ENCODE peak calls at places on chromosomes 11 and 22, in four cellular contexts. Y is lung, R is left ventricle myocardium inferior, C is AG04450. J is an unnamed sample.

GRCh38 chr11:132718711-132719641 is 813.3 kb downstream of the OPCML start:
- DNase-seq in Y (no peak), R (no peak), C (no peak), J (peak; percentile 1)

GRCh38 chr11:101456812-101457211 is 127.0 kb downstream of the TRPC6 start:
- DNase-seq in Y (no peak), R (no peak), C (no peak), J (no peak)

GRCh38 chr11:94034207-94034606 is 13.1 kb downstream of the HEPHL1 start:
- DNase-seq in Y (peak; percentile 4), R (no peak), C (no peak), J (no peak)

GRCh38 chr22:45889093-45889538 is 87.8 kb downstream of the WNT7B start:
- DNase-seq in Y (no peak), R (peak; percentile 12), C (no peak), J (no peak)

GRCh38 chr11:12140186-12140938 is 30.0 kb downstream of the MICAL2 start:
- DNase-seq in Y (no peak), R (no peak), C (no peak), J (no peak)

GRCh38 chr11:334264-335033 is 13.8 kb upstream of the IFITM3 start:
- DNase-seq in Y (no peak), R (no peak), C (no peak), J (no peak)

GRCh38 chr22:44920183-44920582 is 89.6 kb downstream of the PHF21B start:
- DNase-seq in Y (no peak), R (peak; percentile 5), C (no peak), J (no peak)

GRCh38 chr22:22590136-22590891 is 31.2 kb upstream of the PRAME start:
- DNase-seq in Y (no peak), R (no peak), C (no peak), J (no peak)

GRCh38 chr11:122186439-122187080 is 70.5 kb upstream of the BLID start:
- DNase-seq in Y (no peak), R (no peak), C (peak; percentile 86), J (peak; percentile 96)

GRCh38 chr11:2700415-2701211 is 819 bp upstream of the KCNQ1OT1 start:
- DNase-seq in Y (peak; percentile 72), R (peak; percentile 73), C (no peak), J (no peak)

GRCh38 chr22:49827853-49828598 is at the start of gene BRD1:
- DNase-seq in Y (no peak), R (peak; percentile 70), C (peak; percentile 16), J (no peak)

GRCh38 chr11:22922672-22923071 is 62.4 kb upstream of the CCDC179 start:
- DNase-seq in Y (no peak), R (no peak), C (no peak), J (no peak)

GRCh38 chr11:36775157-36775556 is 177.1 kb upstream of the RAG2 start:
- DNase-seq in Y (no peak), R (no peak), C (no peak), J (no peak)

GRCh38 chr11:129862123-129862522 is 33.3 kb downstream of the NFRKB start:
- DNase-seq in Y (no peak), R (no peak), C (no peak), J (no peak)
- TF ChIP-seq CTCF in Y (no peak), R (no peak), C (no peak), J (no peak)

DNA sequence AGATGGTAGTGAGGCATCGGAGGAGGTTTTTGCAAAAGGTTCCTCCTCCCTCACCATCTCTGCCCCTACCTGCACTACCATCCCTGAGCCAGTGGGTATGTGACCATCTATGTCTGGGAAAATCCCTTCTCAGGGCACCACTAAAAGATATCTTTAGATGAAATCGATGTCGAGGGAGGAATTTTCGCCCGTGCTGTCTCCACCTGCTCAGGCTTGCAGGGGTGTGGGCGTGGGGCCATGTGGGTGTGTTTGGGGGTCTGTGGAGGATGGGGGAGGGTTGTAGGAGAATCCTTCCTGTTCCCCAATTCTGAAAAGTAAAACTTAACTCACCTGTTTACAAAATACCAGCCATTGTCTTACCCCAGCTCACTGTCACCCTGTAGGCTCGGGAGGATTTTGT is 12.4 kb downstream of the MPPED1 start:
- DNase-seq in Y (no peak), R (no peak), C (no peak), J (no peak)
- H3K4me3 ChIP-seq in Y (no peak overlapping the region), R (no peak overlapping the region), C (no peak overlapping the region), J (no peak overlapping the region)

GRCh38 chr11:8087185-8087584 is 6.2 kb downstream of the TUB start:
- DNase-seq in Y (no peak), R (no peak), C (no peak), J (no peak)
- TF ChIP-seq CTCF in Y (no peak), R (peak; percentile 37), C (peak; percentile 25), J (peak; percentile 25)

GRCh38 chr22:24683671-24684070 is 80.7 kb downstream of the GGT1 start:
- DNase-seq in Y (no peak), R (no peak), C (peak; percentile 39), J (peak; percentile 10)

GRCh38 chr22:24686280-24686679 is 83.3 kb downstream of the GGT1 start:
- DNase-seq in Y (no peak), R (no peak), C (no peak), J (no peak)

GRCh38 chr22:24688294-24688693 is 85.3 kb downstream of the GGT1 start:
- DNase-seq in Y (no peak), R (no peak), C (no peak), J (no peak)

GRCh38 chr22:24681236-24681635 is 78.2 kb downstream of the GGT1 start:
- DNase-seq in Y (no peak), R (no peak), C (peak; percentile 56), J (peak; percentile 7)

DNA sequence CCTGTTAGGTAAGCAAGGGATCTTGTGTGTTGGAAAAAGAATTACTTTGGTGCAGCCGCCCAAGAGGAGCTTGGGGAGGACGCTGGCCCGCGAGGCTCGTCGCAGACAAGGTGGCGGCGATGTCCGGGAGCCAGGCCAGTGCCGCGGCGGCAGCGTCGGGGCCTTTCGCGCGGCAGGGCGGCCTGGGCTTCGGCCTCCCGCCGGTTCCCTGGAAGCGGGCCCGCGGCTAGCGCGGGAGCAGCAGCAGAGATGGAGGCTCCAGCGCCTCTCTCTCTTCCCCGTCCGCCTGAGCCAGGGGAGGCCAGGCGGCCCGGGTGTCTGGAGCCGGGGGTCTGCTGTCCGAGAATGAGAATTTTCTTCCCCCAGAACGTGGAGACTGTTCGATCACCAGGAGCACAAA is 82.8 kb downstream of the GGT1 start:
- DNase-seq in Y (no peak), R (peak; percentile 36), C (no peak), J (no peak)
- H3K4me3 ChIP-seq in Y (no peak overlapping the region), R (peak overlapping the region; percentile 47), C (peak overlapping the region; percentile 51), J (no peak overlapping the region)

GRCh38 chr11:9121397-9121796 is 30.0 kb upstream of the SCUBE2 start:
- DNase-seq in Y (no peak), R (no peak), C (no peak), J (no peak)

GRCh38 chr11:9118277-9118676 is 26.9 kb upstream of the SCUBE2 start:
- DNase-seq in Y (no peak), R (no peak), C (no peak), J (no peak)

GRCh38 chr11:9125185-9125886 is 33.9 kb upstream of the SCUBE2 start:
- DNase-seq in Y (no peak), R (no peak), C (no peak), J (no peak)

GRCh38 chr11:9123595-9124304 is 32.4 kb upstream of the SCUBE2 start:
- DNase-seq in Y (no peak), R (no peak), C (no peak), J (no peak)

GRCh38 chr11:9120659-9121350 is 29.4 kb upstream of the SCUBE2 start:
- DNase-seq in Y (no peak), R (no peak), C (no peak), J (no peak)
- TF ChIP-seq CTCF in Y (no peak), R (peak; percentile 24), C (peak; percentile 38), J (peak; percentile 21)

DNA sequence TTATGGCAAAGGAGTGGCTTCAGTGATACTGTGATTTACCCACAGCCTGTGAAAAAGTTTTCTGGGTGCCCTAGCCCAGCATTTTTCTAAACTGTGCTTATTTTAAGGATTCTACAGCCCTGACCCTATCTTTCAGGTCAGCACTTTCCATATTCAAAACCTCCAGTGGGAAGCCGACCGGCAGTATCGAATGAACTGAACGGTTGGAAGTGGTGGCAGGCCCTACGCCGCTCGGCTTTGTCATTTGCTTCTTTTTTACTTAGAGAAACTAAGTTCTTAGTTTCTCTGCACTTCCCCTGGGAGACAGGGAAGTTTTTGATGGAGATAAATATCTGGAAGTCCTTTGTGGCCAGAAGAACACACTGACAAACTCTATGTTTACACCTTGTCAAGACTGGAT is 994 bp downstream of the GLB1L2 start:
- DNase-seq in Y (no peak), R (no peak), C (no peak), J (no peak)
- H3K4me3 ChIP-seq in Y (no peak overlapping the region), R (peak overlapping the region; percentile 67), C (no peak overlapping the region), J (no peak overlapping the region)

DNA sequence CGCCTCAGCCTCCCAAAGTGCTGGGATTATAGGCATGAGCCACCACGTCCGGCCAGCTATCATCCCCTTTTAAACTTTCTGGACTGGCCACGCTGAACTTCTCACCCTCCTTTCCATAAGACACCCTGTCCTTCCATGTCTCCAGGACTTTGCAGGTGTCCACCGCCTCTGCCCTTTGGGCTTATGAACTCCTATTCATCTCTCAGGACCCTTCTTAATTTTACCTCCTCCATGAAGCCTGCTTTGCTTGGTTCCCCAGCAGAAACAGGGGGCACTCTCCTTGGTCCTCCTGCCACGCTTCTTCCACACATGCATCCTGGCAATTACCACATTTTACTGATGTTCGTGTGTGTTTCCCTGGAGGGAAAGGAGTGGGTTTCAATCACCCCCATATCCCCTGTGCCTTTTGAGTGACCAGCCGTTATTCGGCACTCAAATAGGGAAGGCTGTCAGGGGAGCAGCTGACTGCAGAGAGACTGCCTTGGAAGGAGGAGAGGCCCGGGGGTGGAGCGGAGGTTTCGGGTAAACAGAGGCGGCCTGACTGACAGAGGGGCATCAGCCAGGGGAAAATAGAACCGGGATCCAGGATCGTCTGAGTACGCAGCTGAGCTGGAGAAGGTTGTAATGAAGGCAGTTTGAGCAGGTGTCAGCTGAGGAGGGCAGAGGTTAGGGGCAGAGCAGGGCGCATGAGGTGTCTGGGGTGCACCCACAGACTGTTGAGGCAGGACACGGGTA is 27.1 kb upstream of the CHKA start:
- DNase-seq in Y (no peak), R (no peak), C (no peak), J (no peak)
- TF ChIP-seq CTCF in Y (no peak), R (no peak), C (no peak), J (no peak)

GRCh38 chr11:76159983-76160661 is 46.2 kb downstream of the WNT11 start:
- DNase-seq in Y (no peak), R (no peak), C (no peak), J (no peak)
- H3K4me3 ChIP-seq in Y (no peak overlapping the region), R (no peak overlapping the region), C (no peak overlapping the region), J (no peak overlapping the region)

GRCh38 chr22:35839811-35840739 is 122.4 kb downstream of the APOL5 start:
- DNase-seq in Y (peak; percentile 86), R (peak; percentile 82), C (peak; percentile 96), J (peak; percentile 82)

GRCh38 chr22:35837328-35837727 is 119.7 kb downstream of the APOL5 start:
- DNase-seq in Y (no peak), R (no peak), C (no peak), J (no peak)

GRCh38 chr22:35841907-35842518 is 124.3 kb downstream of the APOL5 start:
- DNase-seq in Y (no peak), R (no peak), C (no peak), J (no peak)

GRCh38 chr22:35835998-35836691 is 118.5 kb downstream of the APOL5 start:
- DNase-seq in Y (peak; percentile 64), R (peak; percentile 43), C (peak; percentile 52), J (peak; percentile 72)

GRCh38 chr22:35838849-35839646 is 121.4 kb downstream of the APOL5 start:
- DNase-seq in Y (no peak), R (no peak), C (peak; percentile 50), J (no peak)
- TF ChIP-seq CTCF in Y (no peak), R (peak; percentile 50), C (peak; percentile 64), J (peak; percentile 70)